ENCODE peak calls at places on chromosomes 3 and 15, in four cellular contexts. B is HuH-7.5, U is posterior cingulate gyrus, F is Caki2. Z is an unnamed sample.

GRCh38 chr3:130786306-130786705 is 39.7 kb upstream of the PIK3R4 start:
- DNase-seq in F (no peak), U (no peak), B (no peak), Z (no peak)

GRCh38 chr3:195209836-195210551 is 61.0 kb downstream of the XXYLT1 start:
- DNase-seq in F (no peak), U (no peak), B (no peak), Z (no peak)

GRCh38 chr3:66997560-66998074 is 490 bp upstream of the KBTBD8 start:
- DNase-seq in F (no peak), U (peak), B (no peak), Z (no peak)

GRCh38 chr15:58538225-58538731 is 106.5 kb downstream of the LIPC start:
- DNase-seq in B (no peak), U (no peak), F (no peak), Z (no peak)

GRCh38 chr3:195699860-195700259 is 20.9 kb upstream of the MUC20 start:
- DNase-seq in U (no peak), F (no peak), B (no peak), Z (no peak)

GRCh38 chr3:182697345-182697919 is 95.9 kb upstream of the ATP11B start:
- DNase-seq in B (no peak), U (no peak), F (no peak), Z (no peak)

GRCh38 chr15:70492240-70493177 is 270.8 kb downstream of the UACA start:
- DNase-seq in F (peak), B (no peak), U (peak), Z (peak)

GRCh38 chr3:170355738-170356595 is 1.5 kb upstream of the SKIL start:
- DNase-seq in B (no peak), F (peak), U (peak), Z (no peak)

GRCh38 chr3:32334675-32335074 is 57.0 kb upstream of the CMTM7 start:
- DNase-seq in B (no peak), U (no peak), F (no peak), Z (no peak)

GRCh38 chr3:110178965-110179364 is 841.6 kb upstream of the DPPA4 start:
- DNase-seq in F (no peak), U (no peak), B (no peak), Z (no peak)

GRCh38 chr3:72727207-72727606 is 121.0 kb downstream of the SHQ1 start:
- DNase-seq in U (no peak), B (no peak), F (no peak), Z (no peak)

GRCh38 chr3:59256233-59256632 is 206.4 kb upstream of the CFAP20DC start:
- DNase-seq in F (no peak), U (no peak), B (no peak), Z (no peak)

GRCh38 chr15:78993257-78993930 is 48.5 kb upstream of the CTSH start:
- DNase-seq in B (no peak), U (peak), F (no peak), Z (no peak)

GRCh38 chr3:145865329-145865904 is 295.6 kb downstream of the PLOD2 start:
- DNase-seq in U (no peak), B (no peak), F (no peak), Z (no peak)

GRCh38 chr15:63048986-63049665 is 6.6 kb downstream of the TPM1 start:
- DNase-seq in U (peak), B (no peak), F (peak), Z (peak)

GRCh38 chr3:128726691-128727031 is 678 bp downstream of the RAB7A start:
- DNase-seq in B (no peak), F (peak), U (peak), Z (peak)

GRCh38 chr3:108602249-108602934 is 12.9 kb downstream of the DZIP3 start:
- DNase-seq in B (no peak), U (peak), F (no peak), Z (peak)

GRCh38 chr3:57778499-57778898 is 22.4 kb downstream of the SLMAP start:
- DNase-seq in F (no peak), B (no peak), U (no peak), Z (no peak)

GRCh38 chr3:22960326-22960984 is 242.7 kb upstream of the UBE2E2 start:
- DNase-seq in B (no peak), F (peak), U (no peak), Z (peak)

Z was measured in CD4-positive, CD25-positive, alpha-beta regulatory T cell.